ENCODE peak calls at places on chromosome 10, in six cellular contexts. N is cardiac muscle cell, M is neuronal stem cell, E is left ventricle myocardium inferior, I is NT2/D1, F is right cardiac atrium. Q is an unnamed sample. For H3K4me1, the result is how much of the 10 kb centered on the place peaks cover.

GRCh38 chr10:76336213-76336963 is 905.0 kb downstream of the LRMDA start:
- DNase-seq in E (no peak), F (no peak), N (no peak), M (no peak), I (no peak), Q (no peak)

GRCh38 chr10:10056958-10057357 is 960.7 kb upstream of the CELF2 start:
- DNase-seq in N (peak), E (no peak), F (no peak), M (no peak), I (no peak), Q (no peak)

GRCh38 chr10:127044191-127044590 is 139.0 kb downstream of the DOCK1 start:
- DNase-seq in I (no peak), E (no peak), M (no peak), N (no peak), F (no peak), Q (no peak)

GRCh38 chr10:88389456-88389855 is 193.7 kb downstream of the RNLS start:
- DNase-seq in I (peak), E (no peak), F (no peak), M (no peak), N (peak), Q (no peak)

GRCh38 chr10:89926736-89927135 is 225.3 kb downstream of the KIF20B start:
- DNase-seq in F (no peak), M (no peak), E (no peak), I (no peak), N (no peak), Q (no peak)

GRCh38 chr10:123573236-123574147 is 92.7 kb upstream of the GPR26 start:
- DNase-seq in I (peak), M (peak), F (no peak), N (peak), E (peak), Q (peak)

GRCh38 chr10:71748671-71749191 is 24.6 kb downstream of the VSIR start:
- DNase-seq in F (peak), N (peak), I (no peak), E (peak), M (no peak), Q (peak)

GRCh38 chr10:6755891-6756460 is 175.9 kb upstream of the PRKCQ start:
- DNase-seq in N (no peak), F (no peak), I (no peak), E (no peak), M (no peak), Q (no peak)

GRCh38 chr10:87092356-87092860 is 2.2 kb downstream of the GLUD1 start:
- DNase-seq in F (no peak), N (peak), M (no peak), E (no peak), I (no peak), Q (no peak)

GRCh38 chr10:87094373-87095240 is at the start of the genes GLUD1 and SHLD2:
- DNase-seq in F (peak), N (peak), M (peak), E (peak), I (peak), Q (peak)

GRCh38 chr10:87090779-87091178 is 3.9 kb downstream of the GLUD1 start:
- DNase-seq in M (no peak), I (no peak), E (no peak), F (no peak), N (no peak), Q (no peak)

GRCh38 chr10:87093461-87094372 is 926 bp downstream of the GLUD1 start:
- DNase-seq in M (no peak), F (peak), I (peak), E (peak), N (peak), Q (peak)

GRCh38 chr10:87092861-87093460 is 1.7 kb downstream of the GLUD1 start:
- DNase-seq in M (no peak), E (no peak), F (no peak), N (peak), I (peak), Q (peak)
- H3K4me1 ChIP-seq in M (under half), E (half or more), F (under half), N (under half), I (under half), Q (under half)

GRCh38 chr10:32031920-32032319 is 24.3 kb downstream of the KIF5B start:
- DNase-seq in M (no peak), F (no peak), N (no peak), E (no peak), I (no peak), Q (no peak)

GRCh38 chr10:32033171-32033570 is 23.1 kb downstream of the KIF5B start:
- DNase-seq in N (no peak), I (no peak), E (no peak), M (no peak), F (no peak), Q (no peak)

GRCh38 chr10:32038777-32039176 is 17.4 kb downstream of the KIF5B start:
- DNase-seq in N (no peak), F (no peak), M (no peak), I (no peak), E (no peak), Q (no peak)

GRCh38 chr10:32036922-32037321 is 19.3 kb downstream of the KIF5B start:
- DNase-seq in E (no peak), M (no peak), N (no peak), F (no peak), I (no peak), Q (no peak)

DNA sequence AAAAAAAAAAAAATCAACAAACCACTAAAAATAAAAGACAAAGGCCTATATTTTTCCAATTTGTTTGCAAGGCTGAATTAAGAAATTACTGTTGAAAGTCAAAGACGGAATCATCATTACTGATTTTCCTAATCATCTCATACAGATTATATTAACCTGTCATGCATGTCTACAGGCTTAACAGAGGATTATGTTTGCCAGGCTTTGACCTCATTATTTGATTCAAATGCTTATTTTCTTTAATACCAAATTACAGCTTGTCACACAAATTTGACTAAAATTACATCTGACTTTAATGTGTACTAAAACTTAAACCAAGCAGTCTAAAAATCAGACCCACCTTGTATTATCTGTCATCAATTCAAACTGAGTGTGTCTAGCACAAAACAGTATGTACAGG is 21.2 kb downstream of the KIF5B start:
- DNase-seq in F (no peak), N (no peak), M (no peak), E (no peak), I (no peak), Q (no peak)
- H3K4me1 ChIP-seq in F (under half), N (under half), M (under half), E (under half), I (under half), Q (under half)

GRCh38 chr10:31804416-31804815 is 124.2 kb downstream of the ARHGAP12 start:
- DNase-seq in M (no peak), F (no peak), I (no peak), N (no peak), E (no peak), Q (no peak)

GRCh38 chr10:31803606-31804195 is 124.9 kb downstream of the ARHGAP12 start:
- DNase-seq in M (peak), F (no peak), E (no peak), N (no peak), I (no peak), Q (no peak)

GRCh38 chr10:31808258-31809218 is 120.1 kb downstream of the ARHGAP12 start:
- DNase-seq in E (no peak), F (peak), I (no peak), N (peak), M (peak), Q (peak)
- H3K4me1 ChIP-seq in E (under half), F (under half), I (under half), N (under half), M (under half), Q (under half)

DNA sequence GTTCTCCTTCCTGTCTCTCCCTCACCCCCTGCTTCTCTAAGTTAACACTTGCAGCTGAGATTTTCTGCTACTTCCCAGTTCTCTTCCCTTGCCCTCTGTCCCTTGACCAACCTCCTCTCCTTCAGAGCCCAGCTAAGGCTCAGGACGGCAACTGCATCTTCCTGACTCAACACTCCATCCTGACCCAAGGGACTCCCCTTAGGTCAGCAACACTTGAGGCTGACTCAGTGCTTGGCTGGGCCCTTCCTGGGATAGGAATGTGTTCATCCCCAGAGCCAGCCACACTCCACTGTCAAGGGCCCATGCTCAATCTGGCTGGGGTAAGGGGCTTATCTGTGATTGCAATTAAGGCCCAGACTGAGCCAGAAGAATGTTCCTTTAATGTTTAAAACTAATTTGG is 3.4 kb downstream of the CALHM2 start:
- DNase-seq in M (no peak), I (no peak), F (peak), N (peak), E (peak), Q (no peak)
- H3K4me1 ChIP-seq in M (under half), I (under half), F (under half), N (under half), E (half or more), Q (under half)

GRCh38 chr10:79246209-79246581 is 101.1 kb upstream of the PPIF start:
- DNase-seq in I (no peak), N (no peak), F (peak), M (no peak), E (peak), Q (no peak)
- H3K4me1 ChIP-seq in I (under half), N (under half), F (half or more), M (under half), E (half or more), Q (under half)

GRCh38 chr10:69048103-69048502 is 39.8 kb upstream of the SRGN start:
- DNase-seq in N (peak), I (no peak), F (no peak), M (no peak), E (peak), Q (no peak)
- H3K4me1 ChIP-seq in N (under half), I (under half), F (under half), M (under half), E (under half), Q (under half)

GRCh38 chr10:73043766-73044377 is 52.8 kb downstream of the P4HA1 start:
- DNase-seq in E (no peak), M (no peak), I (no peak), N (peak), F (no peak), Q (no peak)
- H3K4me1 ChIP-seq in E (under half), M (under half), I (under half), N (under half), F (under half), Q (under half)

DNA sequence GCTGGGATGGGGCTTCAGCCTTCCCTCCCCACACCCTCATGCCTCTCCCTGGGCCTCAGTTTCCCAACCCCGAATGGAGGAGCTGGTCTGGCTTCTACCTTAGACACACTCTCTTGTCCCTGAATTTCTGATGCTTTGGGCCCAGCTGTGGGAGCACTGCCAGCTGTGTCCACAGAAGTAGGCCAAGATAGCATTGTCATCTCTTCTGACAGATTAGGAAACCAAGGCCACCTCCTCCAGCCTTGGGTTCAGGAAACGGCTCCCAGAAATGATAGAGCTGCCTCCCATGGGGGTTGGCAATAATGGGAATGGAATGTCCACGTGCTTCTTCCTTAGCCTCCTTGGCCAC is 1.3 kb downstream of the PPIF start:
- DNase-seq in E (no peak), N (peak), I (no peak), M (no peak), F (no peak), Q (no peak)
- H3K4me1 ChIP-seq in E (under half), N (under half), I (under half), M (under half), F (under half), Q (under half)

Q was measured in naive thymus-derived CD4-positive, alpha-beta T cell.